ENCODE peak calls at places on chromosomes 13 and 19, in seven cellular contexts. L is hypothalamus; D is smooth muscle cell of the brain vasculature; I is bronchial epithelial cell; T is CD4-positive, alpha-beta T cell; U is putamen; S is lung microvascular endothelial cell. Y is an unnamed sample.

GRCh38 chr13:31951215-31951678 is 80.3 kb upstream of the FRY start:
- DNase-seq in L (no peak), D (no peak), I (peak; percentile 78), T (no peak), U (no peak), S (peak; percentile 10), Y (no peak)

GRCh38 chr19:48390188-48391099 is 907 bp downstream of the KDELR1 start:
- DNase-seq in L (peak; percentile 60), D (no peak), I (no peak), T (peak; percentile 54), U (no peak), S (peak; percentile 75), Y (no peak)

GRCh38 chr13:100495455-100495854 is 93.1 kb downstream of the GGACT start:
- DNase-seq in L (no peak), D (no peak), I (no peak), T (no peak), U (no peak), S (no peak), Y (no peak)

GRCh38 chr13:113118328-113119021 is 4.1 kb upstream of the F10 start:
- DNase-seq in L (no peak), D (no peak), I (no peak), T (no peak), U (no peak), S (no peak), Y (no peak)

GRCh38 chr13:35917252-35917941 is 213.8 kb downstream of the DCLK1 start:
- DNase-seq in L (no peak), D (no peak), I (no peak), T (no peak), U (no peak), S (no peak), Y (no peak)

GRCh38 chr13:96460571-96460970 is 370.7 kb downstream of the HS6ST3 start:
- DNase-seq in L (no peak), D (no peak), I (peak; percentile 10), T (no peak), U (no peak), S (peak; percentile 1), Y (no peak)

GRCh38 chr19:42191855-42192254 is 25.6 kb downstream of the DEDD2 start:
- DNase-seq in L (no peak), D (no peak), I (peak; percentile 98), T (no peak), U (no peak), S (peak; percentile 38), Y (no peak)

GRCh38 chr13:77349365-77349764 is 22.5 kb upstream of the MYCBP2 start:
- DNase-seq in L (no peak), D (no peak), I (no peak), T (no peak), U (no peak), S (no peak), Y (no peak)

GRCh38 chr19:51531349-51532315 is at the start of gene SIGLEC6:
- DNase-seq in L (peak; percentile 26), D (no peak), I (no peak), T (no peak), U (peak; percentile 22), S (no peak), Y (no peak)

GRCh38 chr19:4366666-4367335 is 23.4 kb downstream of the MPND start:
- DNase-seq in L (no peak), D (no peak), I (no peak), T (no peak), U (no peak), S (no peak), Y (no peak)

GRCh38 chr13:23086951-23087350 is 93.8 kb upstream of the SGCG start:
- DNase-seq in L (no peak), D (no peak), I (no peak), T (no peak), U (no peak), S (no peak), Y (no peak)

GRCh38 chr13:71877280-71877653 is 10.3 kb upstream of the DACH1 start:
- DNase-seq in L (no peak), D (no peak), I (no peak), T (no peak), U (no peak), S (no peak), Y (no peak)

GRCh38 chr13:49370390-49370789 is 73.5 kb downstream of the CAB39L start:
- DNase-seq in L (no peak), D (no peak), I (no peak), T (no peak), U (no peak), S (no peak), Y (no peak)

GRCh38 chr19:28878862-28879566 is 333.9 kb downstream of the UQCRFS1 start:
- DNase-seq in L (peak; percentile 77), D (peak; percentile 31), I (peak; percentile 29), T (peak; percentile 40), U (peak; percentile 74), S (peak; percentile 74), Y (no peak)

GRCh38 chr13:80132741-80133601 is 208.0 kb downstream of the SPRY2 start:
- DNase-seq in L (peak; percentile 53), D (no peak), I (peak; percentile 27), T (no peak), U (peak; percentile 83), S (peak; percentile 81), Y (no peak)

GRCh38 chr19:46173886-46174475 is 25.9 kb downstream of the IGFL2 start:
- DNase-seq in L (no peak), D (no peak), I (no peak), T (no peak), U (no peak), S (no peak), Y (no peak)

GRCh38 chr19:40163541-40164129 is 27.6 kb upstream of the MAP3K10 start:
- DNase-seq in L (no peak), D (no peak), I (no peak), T (no peak), U (no peak), S (no peak), Y (no peak)

GRCh38 chr19:56958428-56958827 is 117.9 kb upstream of the PEG3 start:
- DNase-seq in L (peak; percentile 19), D (no peak), I (no peak), T (no peak), U (no peak), S (no peak), Y (no peak)

GRCh38 chr19:51592521-51592920 is 21.4 kb downstream of the ZNF175 start:
- DNase-seq in L (no peak), D (no peak), I (no peak), T (no peak), U (no peak), S (no peak), Y (no peak)

GRCh38 chr19:1862424-1863307 is 713 bp downstream of the KLF16 start:
- DNase-seq in L (no peak), D (no peak), I (no peak), T (no peak), U (no peak), S (peak; percentile 37), Y (peak; percentile 52)

GRCh38 chr19:14505488-14506239 is 9.7 kb upstream of the GIPC1 start:
- DNase-seq in L (no peak), D (no peak), I (peak; percentile 90), T (peak; percentile 65), U (no peak), S (peak; percentile 49), Y (peak; percentile 37)

GRCh38 chr13:111516712-111517640 is 196.5 kb downstream of the TEX29 start:
- DNase-seq in L (no peak), D (no peak), I (no peak), T (no peak), U (no peak), S (no peak), Y (no peak)

GRCh38 chr19:40144947-40145748 is 46.1 kb upstream of the MAP3K10 start:
- DNase-seq in L (no peak), D (no peak), I (no peak), T (no peak), U (no peak), S (no peak), Y (no peak)

GRCh38 chr19:7575426-7576040 is 20.1 kb upstream of the CAMSAP3 start:
- DNase-seq in L (no peak), D (no peak), I (peak; percentile 30), T (no peak), U (no peak), S (no peak), Y (no peak)

GRCh38 chr13:45811891-45812583 is 39.5 kb downstream of the SIAH3 start:
- DNase-seq in L (no peak), D (no peak), I (peak; percentile 65), T (no peak), U (no peak), S (no peak), Y (no peak)

GRCh38 chr13:37616131-37616530 is 17.6 kb upstream of the POSTN start:
- DNase-seq in L (no peak), D (no peak), I (no peak), T (no peak), U (no peak), S (no peak), Y (no peak)

GRCh38 chr19:32131037-32131436 is 214.4 kb upstream of the ZNF507 start:
- DNase-seq in L (no peak), D (no peak), I (no peak), T (no peak), U (no peak), S (no peak), Y (no peak)

Y was measured in T-helper 22 cell.